ENCODE peak calls at places on chromosome 13, in six cellular contexts. H is A549, R is heart left ventricle, F is tibial artery, G is DND-41, Q is psoas muscle. U is an unnamed sample.

GRCh38 chr13:91776650-91777193 is 378.3 kb downstream of the GPC5 start:
- DNase-seq in H (no peak), R (no peak), F (no peak), G (no peak), Q (no peak), U (no peak)

GRCh38 chr13:50379584-50379983 is 364.3 kb downstream of the KCNRG start:
- DNase-seq in H (no peak), R (no peak), F (no peak), G (no peak), Q (no peak), U (no peak)

GRCh38 chr13:108018371-108018870 is 196.9 kb downstream of the LIG4 start:
- DNase-seq in H (no peak), R (no peak), F (no peak), G (no peak), Q (no peak), U (no peak)

GRCh38 chr13:107373551-107373950 is 805.6 kb upstream of the ARGLU1 start:
- DNase-seq in H (no peak), R (no peak), F (no peak), G (no peak), Q (no peak), U (peak; percentile 19)

GRCh38 chr13:73536865-73537264 is 478.1 kb downstream of the KLF5 start:
- DNase-seq in H (no peak), R (no peak), F (no peak), G (no peak), Q (no peak), U (no peak)

GRCh38 chr13:37656247-37656940 is 57.8 kb upstream of the POSTN start:
- DNase-seq in H (peak; percentile 78), R (no peak), F (peak; percentile 20), G (no peak), Q (no peak), U (peak; percentile 99)

GRCh38 chr13:21752501-21752900 is 81.6 kb downstream of the FGF9 start:
- DNase-seq in H (no peak), R (no peak), F (no peak), G (no peak), Q (no peak), U (no peak)

GRCh38 chr13:29454931-29455481 is 140.5 kb downstream of the SLC7A1 start:
- DNase-seq in H (peak; percentile 24), R (no peak), F (no peak), G (no peak), Q (no peak), U (peak; percentile 93)

GRCh38 chr13:101623469-101624209 is 171.2 kb downstream of the ITGBL1 start:
- DNase-seq in H (peak; percentile 35), R (no peak), F (no peak), G (no peak), Q (no peak), U (peak; percentile 2)

GRCh38 chr13:26961890-26962615 is 201.5 kb upstream of the GPR12 start:
- DNase-seq in H (no peak), R (no peak), F (no peak), G (no peak), Q (no peak), U (no peak)

DNA sequence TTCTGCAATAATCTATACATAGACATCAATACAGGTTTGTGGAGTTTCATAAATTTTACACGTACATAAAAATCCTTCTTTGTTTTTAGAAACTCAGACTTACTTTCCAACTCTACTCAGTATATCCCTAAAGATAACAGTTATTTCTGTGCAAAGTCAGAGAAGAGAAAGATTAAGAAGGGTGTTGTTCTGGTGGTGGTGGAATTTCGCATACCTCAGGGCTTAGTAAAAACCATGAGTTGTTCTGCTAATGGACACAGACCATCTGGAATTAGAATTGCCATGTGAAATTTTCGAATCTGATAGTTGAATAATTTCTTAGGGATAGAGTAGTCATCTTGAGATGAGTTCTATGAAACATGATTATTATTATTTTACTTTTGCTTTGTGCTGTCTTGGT is 102.7 kb downstream of the ZAR1L start:
- DNase-seq in H (no peak), R (no peak), F (no peak), G (no peak), Q (no peak), U (peak; percentile 17)
- H3K4me1 ChIP-seq in H (no peaks in the 10 kb centered on the region), R (peaks cover 23% of the 10 kb centered on the region), F (peaks cover 46% of the 10 kb centered on the region), G (no peaks in the 10 kb centered on the region), Q (no peaks in the 10 kb centered on the region), U (no peaks in the 10 kb centered on the region)

GRCh38 chr13:84098273-84098672 is 216.0 kb upstream of the SLITRK1 start:
- DNase-seq in H (no peak), R (no peak), F (no peak), G (no peak), Q (no peak), U (no peak)
- TF ChIP-seq CTCF in H (no peak), R (no peak), F (no peak), G (no peak), Q (no peak), U (no peak)

GRCh38 chr13:46355906-46356305 is 31.1 kb downstream of the RUBCNL start:
- DNase-seq in H (no peak), R (no peak), F (no peak), G (no peak), Q (no peak), U (no peak)
- H3K27ac ChIP-seq in H (no peak overlapping the region), R (no peak overlapping the region), F (no peak overlapping the region), G (no peak overlapping the region), Q (no peak overlapping the region), U (no peak overlapping the region)

GRCh38 chr13:23630349-23631093 is 60.3 kb downstream of the TNFRSF19 start:
- DNase-seq in H (no peak), R (no peak), F (no peak), G (no peak), Q (no peak), U (no peak)
- H3K4me1 ChIP-seq in H (no peaks in the 10 kb centered on the region), R (peaks cover 19% of the 10 kb centered on the region), F (peaks cover 12% of the 10 kb centered on the region), G (no peaks in the 10 kb centered on the region), Q (no peaks in the 10 kb centered on the region), U (no peaks in the 10 kb centered on the region)

DNA sequence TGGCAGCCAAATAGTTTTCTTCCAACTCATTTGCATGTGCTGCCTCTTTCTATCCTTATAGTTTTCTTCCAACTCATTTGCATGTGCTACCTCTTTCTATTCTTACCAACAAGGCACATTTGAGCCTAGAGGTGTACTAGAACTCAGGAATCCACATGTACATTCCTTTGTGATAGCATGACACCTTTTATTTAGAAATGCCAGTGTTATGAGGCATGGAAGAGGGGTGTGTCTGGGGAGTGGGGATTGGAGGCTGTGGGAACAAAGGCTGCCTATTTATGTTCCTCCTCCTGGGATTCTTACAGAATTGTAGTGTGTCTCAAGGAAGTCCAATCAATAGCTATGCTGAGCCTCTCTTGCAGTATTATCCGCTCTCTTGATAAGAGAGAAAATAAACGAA is 966.7 kb downstream of the PCDH17 start:
- DNase-seq in H (no peak), R (no peak), F (no peak), G (no peak), Q (no peak), U (peak; percentile 16)
- TF ChIP-seq CTCF in H (no peak), R (no peak), F (no peak), G (no peak), Q (no peak), U (no peak)

DNA sequence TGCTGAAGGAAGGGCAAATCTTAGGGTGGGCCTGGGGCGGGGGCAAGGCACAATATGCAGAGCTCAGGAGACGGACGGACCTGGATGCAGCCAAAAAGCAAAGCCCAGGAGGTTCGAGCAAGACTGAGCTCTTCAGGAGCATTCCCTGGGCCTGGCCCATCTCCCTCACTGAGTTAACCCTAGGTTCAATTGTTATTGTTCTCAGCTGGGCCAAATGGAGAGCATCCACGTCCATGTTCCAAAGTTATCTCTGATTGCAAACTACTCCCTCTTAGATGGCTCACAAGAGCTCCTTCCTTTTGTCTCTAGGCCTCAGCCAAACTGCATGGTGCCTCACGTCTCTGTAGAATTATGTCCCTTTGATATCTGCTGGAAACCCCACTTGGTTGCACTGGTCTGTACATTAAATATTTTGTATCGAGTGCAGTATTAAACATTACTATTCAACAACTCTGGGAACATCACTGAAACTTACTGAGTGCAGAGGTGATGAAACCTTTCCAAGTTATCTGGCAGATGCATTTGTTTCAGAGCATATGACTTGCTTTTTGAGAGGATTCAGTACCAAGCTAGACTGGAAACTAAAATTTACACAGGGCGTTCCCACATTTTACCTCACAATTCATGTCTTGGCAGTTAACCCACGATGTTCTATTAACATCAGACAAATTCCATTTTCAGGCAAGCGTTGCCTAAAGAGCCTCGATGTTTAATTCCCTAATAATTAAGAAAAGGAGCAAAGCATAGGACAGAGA is 38.1 kb downstream of the DOCK9 start:
- DNase-seq in H (no peak), R (no peak), F (no peak), G (no peak), Q (no peak), U (no peak)
- H3K27ac ChIP-seq in H (no peak overlapping the region), R (peak overlapping the region; percentile 64), F (no peak overlapping the region), G (no peak overlapping the region), Q (no peak overlapping the region), U (no peak overlapping the region)

GRCh38 chr13:113205428-113205931 is 3.0 kb downstream of the PCID2 start:
- DNase-seq in H (no peak), R (no peak), F (no peak), G (no peak), Q (no peak), U (peak; percentile 2)
- H3K4me1 ChIP-seq in H (peaks cover 26% of the 10 kb centered on the region), R (peaks cover 18% of the 10 kb centered on the region), F (peaks cover 48% of the 10 kb centered on the region), G (peaks cover 52% of the 10 kb centered on the region), Q (peaks cover 40% of the 10 kb centered on the region), U (peaks cover 19% of the 10 kb centered on the region)

DNA sequence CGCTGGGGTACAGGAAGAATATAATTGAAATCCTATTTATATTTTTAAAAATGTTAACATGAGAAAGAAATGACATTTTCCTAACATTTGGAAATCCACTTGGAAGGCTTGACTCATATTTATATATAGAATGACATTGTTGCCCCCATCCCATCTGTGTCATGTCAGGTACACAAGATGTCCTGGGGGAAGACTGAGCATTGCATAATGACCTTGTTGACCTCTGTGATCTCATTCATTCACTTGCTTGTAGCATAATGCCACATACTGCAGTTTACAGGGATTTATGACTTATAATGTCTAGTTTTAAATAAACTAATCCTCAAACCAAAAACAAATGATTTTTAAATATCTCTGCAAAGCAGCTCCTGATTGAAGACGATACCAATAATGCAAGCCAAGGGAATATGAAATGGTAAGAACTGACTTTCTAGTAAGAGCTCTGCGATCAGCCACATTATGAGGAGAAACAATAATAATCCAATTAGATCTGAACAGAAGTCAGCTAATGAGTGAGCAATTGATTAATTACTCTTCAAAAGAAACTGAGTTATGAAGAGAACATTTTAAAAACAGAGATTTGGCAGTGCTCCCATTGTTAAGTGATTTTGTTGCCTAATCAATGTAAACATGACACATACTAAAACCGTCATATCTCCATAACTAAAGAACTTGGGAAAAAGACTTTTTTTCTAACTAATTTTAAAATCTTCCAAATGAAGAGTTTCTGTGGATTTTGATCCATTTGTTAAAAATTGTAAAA is 21.2 kb upstream of the VWA8 start:
- DNase-seq in H (no peak), R (no peak), F (no peak), G (no peak), Q (no peak), U (no peak)
- TF ChIP-seq CTCF in H (no peak), R (no peak), F (no peak), G (no peak), Q (no peak), U (no peak)

GRCh38 chr13:112892759-112893569 is 76.0 kb upstream of the MCF2L start:
- DNase-seq in H (no peak), R (no peak), F (no peak), G (no peak), Q (no peak), U (no peak)
- H3K27ac ChIP-seq in H (peak overlapping the region; percentile 90), R (no peak overlapping the region), F (no peak overlapping the region), G (no peak overlapping the region), Q (no peak overlapping the region), U (no peak overlapping the region)

GRCh38 chr13:110475117-110475516 is 86.4 kb downstream of the RAB20 start:
- DNase-seq in H (no peak), R (no peak), F (no peak), G (no peak), Q (no peak), U (no peak)
- H3K4me1 ChIP-seq in H (no peaks in the 10 kb centered on the region), R (peaks cover 10% of the 10 kb centered on the region), F (peaks cover 32% of the 10 kb centered on the region), G (no peaks in the 10 kb centered on the region), Q (no peaks in the 10 kb centered on the region), U (no peaks in the 10 kb centered on the region)

U was measured in foreskin keratinocyte.